ENCODE peak calls at places on chromosomes 16 and 17, in six cellular contexts. B is K562, A is stomach, I is A549, T is body of pancreas, K is sigmoid colon. W is an unnamed sample.

GRCh38 chr17:83145831-83146230 is 66.4 kb downstream of the METRNL start:
- DNase-seq in I (no peak), B (no peak), A (no peak), K (peak), T (no peak), W (peak)

GRCh38 chr17:32519769-32520701 is 33.2 kb downstream of the CDK5R1 start:
- DNase-seq in A (peak), I (no peak), K (peak), B (no peak), T (peak), W (no peak)

GRCh38 chr17:68462381-68463210 is 5.3 kb upstream of the WIPI1 start:
- DNase-seq in A (peak), I (peak), K (peak), T (peak), B (peak), W (peak)

GRCh38 chr17:39001703-39002637 is 34.8 kb upstream of the FBXO47 start:
- DNase-seq in A (peak), T (peak), I (no peak), B (peak), K (peak), W (peak)

GRCh38 chr16:7363397-7364053 is 30.9 kb downstream of the RBFOX1 start:
- DNase-seq in K (no peak), B (no peak), T (peak), A (peak), I (no peak), W (no peak)

GRCh38 chr17:52181842-52182241 is 23.3 kb upstream of the CA10 start:
- DNase-seq in T (no peak), I (no peak), A (no peak), B (no peak), K (no peak), W (no peak)

GRCh38 chr17:69501591-69502468 is 87.3 kb downstream of the MAP2K6 start:
- DNase-seq in B (no peak), K (no peak), A (peak), I (peak), T (peak), W (no peak)

GRCh38 chr16:6377956-6378355 is 954.7 kb upstream of the RBFOX1 start:
- DNase-seq in A (no peak), I (no peak), T (no peak), K (no peak), B (no peak), W (no peak)

GRCh38 chr17:82709024-82709675 is 7.4 kb upstream of the FN3KRP start:
- DNase-seq in I (peak), T (no peak), A (no peak), K (no peak), B (peak), W (no peak)

GRCh38 chr16:19505600-19506303 is 16.1 kb downstream of the GDE1 start:
- DNase-seq in A (no peak), K (no peak), I (no peak), B (no peak), T (no peak), W (no peak)

GRCh38 chr17:81858967-81859905 is 1.1 kb downstream of the P4HB start:
- DNase-seq in T (no peak), B (no peak), A (no peak), I (no peak), K (no peak), W (no peak)

GRCh38 chr16:84511180-84511800 is 6.8 kb upstream of the MEAK7 start:
- DNase-seq in B (peak), A (peak), I (peak), T (peak), K (peak), W (peak)

GRCh38 chr17:19011581-19011980 is 7.0 kb upstream of the FAM83G start:
- DNase-seq in T (no peak), A (no peak), B (no peak), I (no peak), K (no peak), W (no peak)

GRCh38 chr17:13593757-13594156 is 8.0 kb downstream of the HS3ST3A1 start:
- DNase-seq in B (no peak), K (no peak), I (no peak), T (no peak), A (no peak), W (no peak)

GRCh38 chr17:15261818-15262290 is 3.3 kb downstream of the PMP22 start:
- DNase-seq in I (peak), B (no peak), K (no peak), T (no peak), A (no peak), W (no peak)

GRCh38 chr16:78609542-78610253 is 510.2 kb downstream of the WWOX start:
- DNase-seq in T (no peak), K (no peak), A (no peak), B (no peak), I (no peak), W (no peak)

GRCh38 chr17:46742539-46743270 is 75.8 kb downstream of the WNT3 start:
- DNase-seq in T (no peak), B (peak), K (no peak), A (no peak), I (peak), W (no peak)

GRCh38 chr16:87003414-87003755 is 313.8 kb downstream of the C16orf95 start:
- DNase-seq in K (peak), B (no peak), T (no peak), A (no peak), I (no peak), W (no peak)

GRCh38 chr16:18958621-18959578 is 24.8 kb upstream of the TMC7 start:
- DNase-seq in I (no peak), B (no peak), K (no peak), T (no peak), A (no peak), W (no peak)

GRCh38 chr17:9050801-9051401 is 29.6 kb downstream of the NTN1 start:
- DNase-seq in B (no peak), A (no peak), K (no peak), T (no peak), I (peak), W (no peak)

GRCh38 chr17:61221181-61221580 is 178.5 kb upstream of the TBX2 start:
- DNase-seq in K (no peak), B (no peak), T (no peak), I (no peak), A (no peak), W (no peak)

GRCh38 chr16:2822158-2822495 is 5.1 kb downstream of the PRSS21 start:
- DNase-seq in K (peak), A (no peak), I (no peak), B (no peak), T (no peak), W (no peak)

GRCh38 chr16:62870554-62870953 is 834.3 kb upstream of the CDH8 start:
- DNase-seq in B (no peak), T (no peak), K (no peak), I (no peak), A (no peak), W (no peak)

GRCh38 chr17:6749519-6749918 is 6.3 kb upstream of the XAF1 start:
- DNase-seq in K (no peak), I (no peak), B (no peak), A (no peak), T (no peak), W (no peak)

GRCh38 chr17:65459667-65460415 is 101.6 kb downstream of the AXIN2 start:
- DNase-seq in T (no peak), A (no peak), I (no peak), K (peak), B (no peak), W (no peak)

GRCh38 chr17:4896332-4897197 is 2.8 kb upstream of the C17orf107 start:
- DNase-seq in A (no peak), I (no peak), T (no peak), B (no peak), K (no peak), W (no peak)

GRCh38 chr16:27364493-27365141 is 37.4 kb upstream of the IL21R start:
- DNase-seq in K (no peak), B (no peak), I (peak), T (peak), A (peak), W (no peak)

GRCh38 chr16:85360323-85361277 is 248.3 kb upstream of the CIBAR2 start:
- DNase-seq in K (peak), A (peak), T (peak), I (no peak), B (no peak), W (no peak)

GRCh38 chr17:53462393-53462811 is 360.3 kb upstream of the KIF2B start:
- DNase-seq in I (no peak), K (no peak), B (no peak), A (no peak), T (no peak), W (no peak)

GRCh38 chr16:70267516-70267915 is 15.8 kb upstream of the EXOSC6 start:
- DNase-seq in T (no peak), K (peak), I (peak), B (peak), A (peak), W (no peak)

GRCh38 chr16:2979669-2980226 is 498 bp downstream of the PKMYT1 start:
- DNase-seq in T (no peak), A (no peak), K (no peak), I (no peak), B (peak), W (no peak)

GRCh38 chr16:383326-384020 is 1.7 kb upstream of the PGAP6 start:
- DNase-seq in A (peak), T (peak), B (no peak), I (no peak), K (no peak), W (no peak)

GRCh38 chr17:39928868-39929651 is 1.5 kb downstream of the LRRC3C start:
- DNase-seq in B (no peak), K (no peak), T (no peak), A (no peak), I (peak), W (no peak)

GRCh38 chr17:32805029-32805976 is 71.6 kb downstream of the MYO1D start:
- DNase-seq in I (no peak), T (no peak), K (no peak), B (no peak), A (no peak), W (no peak)

GRCh38 chr17:42598905-42599304 is 10.3 kb downstream of the RETREG3 start:
- DNase-seq in I (no peak), A (peak), T (no peak), K (peak), B (no peak), W (no peak)

GRCh38 chr16:27515874-27516353 is 33.8 kb downstream of the GTF3C1 start:
- DNase-seq in B (peak), T (peak), A (peak), K (no peak), I (peak), W (no peak)

GRCh38 chr16:67884684-67885083 is at the start of gene NRN1L:
- DNase-seq in A (peak), K (peak), I (no peak), T (peak), B (peak), W (peak)

GRCh38 chr17:78332530-78332929 is 27.3 kb downstream of the SOCS3 start:
- DNase-seq in K (no peak), B (no peak), I (no peak), T (no peak), A (no peak), W (no peak)

GRCh38 chr17:78327880-78328279 is 32.0 kb downstream of the SOCS3 start:
- DNase-seq in T (no peak), B (no peak), I (no peak), K (no peak), A (no peak), W (no peak)

GRCh38 chr17:78332991-78333390 is 26.9 kb downstream of the SOCS3 start:
- DNase-seq in K (no peak), I (no peak), B (no peak), T (no peak), A (no peak), W (no peak)

GRCh38 chr17:78329263-78330059 is 30.4 kb downstream of the SOCS3 start:
- DNase-seq in I (no peak), K (no peak), A (no peak), B (no peak), T (no peak), W (no peak)

DNA sequence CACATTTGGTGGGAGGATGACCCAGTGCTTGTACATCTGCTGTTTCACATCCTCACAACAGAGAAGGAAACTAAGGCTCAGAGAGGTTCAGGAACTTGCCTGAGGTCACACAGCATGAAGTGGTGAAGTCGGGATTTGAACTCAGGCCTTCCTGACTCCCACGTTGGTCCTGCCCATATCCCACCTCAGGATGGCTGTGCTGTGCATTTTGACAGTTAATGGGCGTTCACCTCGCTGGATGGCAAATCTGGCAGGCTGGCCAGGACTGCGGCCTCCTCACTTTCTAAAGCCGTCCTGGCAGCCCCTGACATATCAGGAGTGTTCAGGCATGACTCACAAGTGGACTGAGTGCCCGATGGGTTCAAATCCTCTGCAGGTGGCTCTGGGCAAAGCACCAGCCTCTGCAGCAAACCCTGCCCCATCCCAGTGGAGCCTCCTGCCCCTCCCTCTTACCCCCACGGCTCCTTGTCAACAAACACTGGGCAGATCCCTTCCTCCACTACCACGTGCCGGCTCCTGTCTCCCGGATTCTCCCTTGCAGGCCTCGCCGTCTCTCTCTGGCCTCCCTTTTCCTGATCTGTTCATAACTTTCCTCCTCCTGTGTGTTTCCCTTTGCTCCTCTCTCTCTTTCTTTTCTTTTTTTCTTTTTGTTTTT is 29.2 kb downstream of the SOCS3 start:
- DNase-seq in I (peak), K (no peak), A (no peak), B (no peak), T (no peak), W (no peak)
- H3K27ac ChIP-seq in I (peak), K (peak), A (peak), B (no peak), T (no peak), W (no peak)

GRCh38 chr17:79919862-79920720 is 80.9 kb upstream of the CBX4 start:
- DNase-seq in B (no peak), T (no peak), A (no peak), K (no peak), I (no peak), W (no peak)

GRCh38 chr17:79922798-79923197 is 83.6 kb upstream of the CBX4 start:
- DNase-seq in K (no peak), T (no peak), B (no peak), I (no peak), A (no peak), W (no peak)

GRCh38 chr17:79922161-79922569 is 82.9 kb upstream of the CBX4 start:
- DNase-seq in K (no peak), T (peak), I (no peak), B (no peak), A (no peak), W (no peak)

GRCh38 chr17:79920751-79921410 is 81.6 kb upstream of the CBX4 start:
- DNase-seq in B (no peak), T (peak), K (no peak), I (no peak), A (no peak), W (no peak)

DNA sequence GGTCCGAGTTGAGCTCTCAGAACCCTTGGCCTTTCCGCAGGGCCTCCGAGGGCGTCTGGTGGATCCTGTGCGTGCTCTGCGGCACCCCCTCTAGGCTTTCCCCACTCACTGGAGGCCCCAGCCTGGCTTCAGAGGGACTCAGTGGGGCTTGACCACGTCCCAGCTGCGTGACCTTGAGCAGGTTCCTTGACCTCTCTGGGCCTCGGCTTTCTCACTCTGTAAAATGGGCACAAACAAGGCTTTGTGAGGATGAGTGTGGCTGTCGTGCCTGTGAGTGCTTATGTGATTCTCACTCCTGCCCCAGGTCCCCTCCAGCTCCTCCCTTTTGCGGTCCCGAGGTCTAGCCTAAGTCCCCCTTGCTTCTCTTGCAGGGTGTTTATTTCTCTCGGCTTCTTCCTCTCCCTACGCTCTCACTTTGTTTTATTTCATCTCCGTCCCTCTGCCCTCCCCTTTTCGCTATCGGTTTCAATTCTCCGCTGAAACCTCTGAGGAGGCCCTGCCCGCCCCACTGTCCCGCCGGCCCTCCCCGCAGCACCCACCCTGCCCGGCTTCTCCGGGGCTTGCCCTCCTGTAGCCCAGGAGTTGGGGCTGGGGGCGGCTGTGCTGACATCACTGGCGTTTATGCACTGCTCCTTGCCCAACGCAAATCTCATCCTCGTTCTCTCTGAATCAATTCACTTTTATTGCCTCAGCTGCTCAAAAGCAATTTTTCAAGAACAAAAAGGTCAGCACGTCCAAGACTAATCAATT is 82.3 kb upstream of the CBX4 start:
- DNase-seq in B (no peak), T (no peak), I (no peak), A (no peak), K (no peak), W (no peak)
- H3K4me3 ChIP-seq in B (no peak), T (no peak), I (no peak), A (peak), K (no peak), W (no peak)

DNA sequence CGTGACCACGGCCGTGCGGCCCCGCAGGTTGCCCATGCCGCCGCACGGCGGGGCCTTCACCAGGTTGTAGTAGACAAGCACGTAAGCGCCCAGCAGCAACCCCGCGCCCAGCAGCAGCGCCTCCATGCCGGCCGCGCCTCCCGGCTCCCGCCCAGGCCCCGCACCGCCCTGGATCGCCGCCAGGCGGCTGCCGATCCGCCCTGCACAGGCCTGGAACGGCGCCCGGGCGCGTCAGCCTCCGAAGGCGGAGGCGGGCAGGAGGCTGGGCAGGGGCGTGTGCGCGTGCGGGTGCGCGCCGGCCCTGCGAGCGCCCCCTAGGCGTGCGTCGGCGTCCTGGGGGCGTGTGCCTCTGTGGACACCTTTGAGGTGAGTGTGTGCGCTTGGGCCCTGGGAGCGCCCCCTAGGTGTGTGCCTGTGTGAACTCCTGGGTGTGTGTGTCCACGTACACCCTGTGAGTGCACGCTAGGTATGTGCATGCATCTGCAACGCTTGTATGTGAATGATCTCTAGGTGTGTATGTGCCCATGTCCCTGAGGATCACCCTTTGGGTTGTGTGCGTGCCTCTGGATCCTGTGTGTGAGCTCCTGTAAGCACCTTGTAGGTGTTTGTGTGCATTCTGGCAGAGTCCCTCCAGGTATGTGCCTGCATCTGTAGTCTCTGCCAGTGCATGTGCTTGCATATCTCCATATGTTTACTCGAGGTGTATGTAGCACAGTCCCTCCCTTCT is at the start of gene DHRS13:
- DNase-seq in I (peak), K (peak), T (peak), A (peak), B (peak), W (peak)
- TF ChIP-seq POLR2A in I (no peak), K (no peak), T (no peak), A (no peak), B (peak), W (no peak)

GRCh38 chr16:23080747-23081146 is 68.5 kb downstream of the USP31 start:
- DNase-seq in A (no peak), I (no peak), B (no peak), K (no peak), T (no peak), W (no peak)

GRCh38 chr16:23080329-23080728 is 68.9 kb downstream of the USP31 start:
- DNase-seq in K (no peak), T (no peak), I (no peak), B (peak), A (no peak), W (no peak)

GRCh38 chr16:23079683-23080221 is 69.5 kb downstream of the USP31 start:
- DNase-seq in K (no peak), B (no peak), I (no peak), T (no peak), A (no peak), W (no peak)

GRCh38 chr16:23081675-23082119 is 67.6 kb downstream of the USP31 start:
- DNase-seq in A (no peak), K (no peak), B (no peak), I (peak), T (no peak), W (no peak)

GRCh38 chr16:23082161-23082788 is 67.0 kb downstream of the USP31 start:
- DNase-seq in K (no peak), I (no peak), B (no peak), A (no peak), T (no peak), W (no peak)
- H3K27ac ChIP-seq in K (no peak), I (peak), B (no peak), A (no peak), T (no peak), W (no peak)

GRCh38 chr17:794876-795275 is 12.7 kb downstream of the MRM3 start:
- DNase-seq in A (peak), I (peak), B (peak), K (peak), T (peak), W (peak)
- H3K4me3 ChIP-seq in A (peak), I (no peak), B (no peak), K (peak), T (no peak), W (peak)